ENCODE peak calls at places on chromosomes 16 and 17, in seven cellular contexts. P, V, I, L, O, J and B are unnamed samples.

GRCh38 chr16:83995756-83996155 is 27.7 kb downstream of the NECAB2 start:
- DNase-seq in P (no peak), V (peak), I (no peak), L (no peak), O (no peak), J (no peak), B (no peak)

GRCh38 chr16:57679768-57680167 is 11.7 kb downstream of the ADGRG3 start:
- DNase-seq in P (no peak), V (no peak), I (no peak), L (no peak), O (no peak), J (no peak), B (no peak)

GRCh38 chr16:68374961-68375660 is 64.3 kb downstream of the PRMT7 start:
- DNase-seq in P (peak), V (no peak), I (no peak), L (no peak), O (no peak), J (no peak), B (no peak)

GRCh38 chr16:89312598-89313299 is 95.2 kb downstream of the ZNF778 start:
- DNase-seq in P (no peak), V (no peak), I (no peak), L (no peak), O (no peak), J (no peak), B (no peak)

GRCh38 chr16:71882505-71883192 is 1.3 kb downstream of the ZNF821 start:
- DNase-seq in P (no peak), V (peak), I (peak), L (peak), O (peak), J (peak), B (no peak)

GRCh38 chr17:78742901-78743300 is 39.2 kb downstream of the CYTH1 start:
- DNase-seq in P (no peak), V (no peak), I (no peak), L (no peak), O (no peak), J (no peak), B (no peak)

GRCh38 chr17:8674344-8675305 is 44.1 kb upstream of the MYH10 start:
- DNase-seq in P (peak), V (peak), I (no peak), L (no peak), O (no peak), J (peak), B (no peak)

GRCh38 chr17:8326591-8327583 is 12.8 kb upstream of the ODF4 start:
- DNase-seq in P (peak), V (peak), I (peak), L (peak), O (no peak), J (peak), B (no peak)

GRCh38 chr16:87608400-87608985 is 6.2 kb downstream of the JPH3 start:
- DNase-seq in P (peak), V (peak), I (peak), L (peak), O (peak), J (peak), B (peak)

GRCh38 chr16:19323596-19323995 is 38.1 kb downstream of the CLEC19A start:
- DNase-seq in P (no peak), V (no peak), I (no peak), L (no peak), O (no peak), J (no peak), B (no peak)

GRCh38 chr17:14307560-14308024 is 6.7 kb downstream of the HS3ST3B1 start:
- DNase-seq in P (no peak), V (no peak), I (peak), L (no peak), O (no peak), J (peak), B (no peak)

GRCh38 chr16:27778926-27779570 is 229.1 kb downstream of the KATNIP start:
- DNase-seq in P (peak), V (no peak), I (no peak), L (no peak), O (no peak), J (no peak), B (no peak)

GRCh38 chr17:9028632-9029570 is 7.6 kb downstream of the NTN1 start:
- DNase-seq in P (no peak), V (no peak), I (no peak), L (no peak), O (peak), J (no peak), B (peak)

GRCh38 chr16:12819126-12820117 is 15.7 kb upstream of the CPPED1 start:
- DNase-seq in P (peak), V (peak), I (peak), L (peak), O (peak), J (no peak), B (peak)

GRCh38 chr16:30187971-30188561 is 4.7 kb downstream of the CORO1A start:
- DNase-seq in P (peak), V (peak), I (no peak), L (no peak), O (no peak), J (no peak), B (no peak)

GRCh38 chr17:65292430-65292829 is 155.3 kb downstream of the RGS9 start:
- DNase-seq in P (no peak), V (no peak), I (no peak), L (no peak), O (no peak), J (no peak), B (no peak)

GRCh38 chr17:50883850-50884291 is 17.7 kb upstream of the TOB1 start:
- DNase-seq in P (no peak), V (no peak), I (no peak), L (no peak), O (peak), J (no peak), B (no peak)

GRCh38 chr17:57735707-57736106 is 9.4 kb downstream of the CCDC182 start:
- DNase-seq in P (no peak), V (no peak), I (no peak), L (no peak), O (no peak), J (no peak), B (no peak)

GRCh38 chr16:65846210-65846602 is 520.3 kb upstream of the CDH5 start:
- DNase-seq in P (no peak), V (no peak), I (no peak), L (no peak), O (no peak), J (no peak), B (no peak)

GRCh38 chr17:8152981-8153549 is 861 bp upstream of the PER1 start:
- DNase-seq in P (no peak), V (peak), I (no peak), L (no peak), O (no peak), J (no peak), B (no peak)

GRCh38 chr16:75029854-75030253 is 31.0 kb downstream of the ZNRF1 start:
- DNase-seq in P (no peak), V (no peak), I (peak), L (no peak), O (no peak), J (peak), B (no peak)

GRCh38 chr17:64118452-64118979 is 11.4 kb downstream of the ERN1 start:
- DNase-seq in P (no peak), V (peak), I (peak), L (no peak), O (peak), J (no peak), B (no peak)

GRCh38 chr17:77465358-77466041 is 324.7 kb downstream of the SEC14L1 start:
- DNase-seq in P (peak), V (peak), I (peak), L (no peak), O (no peak), J (peak), B (no peak)

GRCh38 chr16:31327675-31328225 is 27.2 kb upstream of the ITGAX start:
- DNase-seq in P (peak), V (no peak), I (no peak), L (no peak), O (peak), J (no peak), B (no peak)

GRCh38 chr16:54929090-54930033 is 1.3 kb upstream of the IRX5 start:
- DNase-seq in P (peak), V (peak), I (peak), L (peak), O (peak), J (peak), B (peak)
- TF ChIP-seq CTCF in P (no peak), V (no peak), I (no peak), L (no peak), O (peak), J (no peak), B (peak)

DNA sequence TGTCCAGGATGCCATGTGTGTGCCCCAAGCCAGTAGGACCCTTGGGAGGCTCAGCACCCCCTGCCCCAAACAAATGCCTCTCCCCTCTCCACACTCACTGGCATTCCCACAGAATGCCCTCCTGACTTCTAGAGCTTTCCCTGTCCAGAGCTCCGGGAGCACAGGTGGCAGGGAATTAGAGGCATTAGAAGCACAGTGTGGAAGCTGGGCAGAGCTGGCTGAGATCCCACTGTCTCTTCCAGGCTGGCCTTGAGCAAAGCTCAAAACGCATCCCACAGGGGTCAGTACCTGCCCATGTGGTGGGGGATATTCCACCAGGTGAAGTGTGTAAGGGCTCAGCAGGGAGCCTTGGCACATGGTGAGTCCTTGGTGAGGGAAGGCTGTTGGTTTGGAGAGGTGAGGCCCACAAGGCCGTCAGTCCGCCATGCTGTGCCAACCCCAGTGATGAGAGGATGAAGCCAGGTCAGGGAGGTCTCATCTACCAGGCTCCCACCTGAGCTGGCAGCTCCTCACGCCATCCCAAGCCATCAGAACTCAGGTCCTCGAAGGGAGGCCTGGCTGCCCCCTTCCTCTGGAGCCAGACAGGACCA is 18.1 kb downstream of the ENDOV start:
- DNase-seq in P (peak), V (no peak), I (no peak), L (no peak), O (no peak), J (no peak), B (no peak)
- TF ChIP-seq CTCF in P (no peak), V (no peak), I (no peak), L (no peak), O (no peak), J (no peak), B (no peak)

GRCh38 chr16:53511403-53512280 is 8.6 kb upstream of the AKTIP start:
- DNase-seq in P (no peak), V (no peak), I (no peak), L (peak), O (no peak), J (no peak), B (no peak)
- TF ChIP-seq CTCF in P (no peak), V (no peak), I (no peak), L (no peak), O (no peak), J (no peak), B (no peak)

GRCh38 chr16:7405166-7405565 is 72.5 kb downstream of the RBFOX1 start:
- DNase-seq in P (no peak), V (peak), I (no peak), L (peak), O (no peak), J (no peak), B (no peak)
- TF ChIP-seq CTCF in P (peak), V (peak), I (no peak), L (peak), O (no peak), J (no peak), B (peak)

DNA sequence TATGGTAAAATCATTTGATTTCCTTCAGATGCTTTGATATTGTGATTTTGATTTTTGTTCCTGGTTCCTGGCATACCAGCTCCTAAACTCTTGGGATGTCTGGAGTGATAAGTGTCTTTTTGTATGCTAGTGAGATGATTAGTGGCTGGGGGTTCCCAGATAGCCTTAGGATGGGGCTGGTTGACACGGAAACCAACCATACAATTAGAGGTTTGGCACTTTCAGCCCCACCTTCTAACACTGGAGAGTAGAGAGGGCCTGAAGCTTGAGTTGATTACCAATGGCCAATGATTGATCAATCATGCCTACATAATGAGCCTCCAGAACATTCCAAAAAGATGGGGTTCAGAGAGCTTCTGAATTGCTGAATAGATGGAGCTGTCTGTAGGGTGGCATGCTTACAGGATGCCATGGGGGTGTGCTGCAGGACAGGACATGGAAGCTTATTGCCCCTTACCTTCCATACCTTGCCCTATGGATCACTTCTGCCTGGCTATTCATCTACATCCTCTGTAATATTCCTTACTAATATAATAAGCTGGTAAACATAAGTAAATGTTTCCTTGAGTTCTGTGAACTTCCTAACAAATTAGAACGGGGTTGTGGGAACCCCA is 22.8 kb downstream of the RNF112 start:
- DNase-seq in P (no peak), V (no peak), I (no peak), L (no peak), O (no peak), J (no peak), B (no peak)
- TF ChIP-seq CTCF in P (no peak), V (no peak), I (no peak), L (no peak), O (no peak), J (no peak), B (no peak)